ENCODE peak calls at places on chromosome 9, in ten cellular contexts. R is neuronal stem cell, N is psoas muscle, D is IMR-90, O is HCT116, E is fibroblast of pulmonary artery, X is cardiac fibroblast, M is PC-3, U is mammary epithelial cell, F is AG10803. B is an unnamed sample.

GRCh38 chr9:107067715-107068416 is 204.9 kb downstream of the ZNF462 start:
- DNase-seq in R (no peak), N (no peak), D (no peak), O (no peak), E (no peak), X (no peak), M (no peak), U (no peak), F (no peak), B (no peak)

GRCh38 chr9:87883990-87884389 is 1.3 kb downstream of the SPATA31E1 start:
- DNase-seq in R (no peak), N (no peak), D (no peak), O (no peak), E (no peak), X (no peak), M (no peak), U (no peak), F (no peak), B (no peak)

GRCh38 chr9:124251605-124252366 is 6.0 kb upstream of the NEK6 start:
- DNase-seq in R (no peak), N (no peak), D (peak), O (no peak), E (peak), X (peak), M (peak), U (no peak), F (peak), B (peak)

GRCh38 chr9:131618071-131618479 is 72.8 kb downstream of the PRRT1B start:
- DNase-seq in R (no peak), N (peak), D (no peak), O (no peak), E (peak), X (peak), M (no peak), U (peak), F (no peak), B (no peak)

GRCh38 chr9:34986541-34987047 is 3.0 kb upstream of the DNAJB5 start:
- DNase-seq in R (peak), N (peak), D (no peak), O (no peak), E (peak), X (peak), M (no peak), U (no peak), F (no peak), B (no peak)

GRCh38 chr9:73050062-73050814 is 97.4 kb upstream of the ALDH1A1 start:
- DNase-seq in R (no peak), N (no peak), D (peak), O (no peak), E (peak), X (peak), M (no peak), U (no peak), F (peak), B (no peak)

GRCh38 chr9:136090768-136091581 is 4.1 kb downstream of the NACC2 start:
- DNase-seq in R (no peak), N (peak), D (no peak), O (no peak), E (no peak), X (peak), M (no peak), U (no peak), F (no peak), B (no peak)

GRCh38 chr9:100346836-100347235 is 5.9 kb downstream of the TEX10 start:
- DNase-seq in R (no peak), N (no peak), D (peak), O (no peak), E (peak), X (peak), M (no peak), U (no peak), F (peak), B (no peak)

GRCh38 chr9:419571-420156 is 205.0 kb downstream of the DOCK8 start:
- DNase-seq in R (no peak), N (no peak), D (no peak), O (no peak), E (peak), X (peak), M (peak), U (peak), F (peak), B (no peak)

GRCh38 chr9:112038017-112038408 is 137.1 kb downstream of the SUSD1 start:
- DNase-seq in R (no peak), N (no peak), D (no peak), O (no peak), E (no peak), X (no peak), M (no peak), U (no peak), F (no peak), B (no peak)

GRCh38 chr9:122791872-122792669 is 3.3 kb downstream of the OR5C1 start:
- DNase-seq in R (no peak), N (no peak), D (no peak), O (no peak), E (no peak), X (no peak), M (no peak), U (no peak), F (no peak), B (no peak)

GRCh38 chr9:13863112-13863511 is 450.8 kb downstream of the NFIB start:
- DNase-seq in R (no peak), N (peak), D (peak), O (no peak), E (peak), X (peak), M (no peak), U (no peak), F (no peak), B (no peak)

GRCh38 chr9:110059461-110059860 is 148.5 kb downstream of the C9orf152 start:
- DNase-seq in R (no peak), N (no peak), D (no peak), O (no peak), E (no peak), X (no peak), M (no peak), U (no peak), F (no peak), B (no peak)

GRCh38 chr9:36781532-36781931 is 208.8 kb downstream of the MELK start:
- DNase-seq in R (no peak), N (no peak), D (peak), O (peak), E (no peak), X (peak), M (peak), U (no peak), F (no peak), B (no peak)

GRCh38 chr9:135865531-135865930 is 41.8 kb downstream of the CAMSAP1 start:
- DNase-seq in R (no peak), N (no peak), D (peak), O (no peak), E (no peak), X (no peak), M (no peak), U (no peak), F (no peak), B (no peak)

GRCh38 chr9:77999231-77999631 is 32.4 kb downstream of the GNAQ start:
- DNase-seq in R (no peak), N (no peak), D (peak), O (no peak), E (peak), X (peak), M (no peak), U (no peak), F (peak), B (no peak)

GRCh38 chr9:137029058-137029922 is 1.3 kb upstream of the ABCA2 start:
- DNase-seq in R (peak), N (peak), D (peak), O (no peak), E (peak), X (peak), M (peak), U (peak), F (peak), B (peak)

GRCh38 chr9:34653610-34654072 is 1.7 kb downstream of the IL11RA start:
- DNase-seq in R (no peak), N (no peak), D (peak), O (no peak), E (peak), X (peak), M (no peak), U (no peak), F (peak), B (no peak)

GRCh38 chr9:86732514-86732913 is 214.8 kb downstream of the GAS1 start:
- DNase-seq in R (no peak), N (peak), D (peak), O (no peak), E (peak), X (peak), M (peak), U (peak), F (peak), B (peak)

GRCh38 chr9:104923289-104923688 is 4.7 kb downstream of the ABCA1 start:
- DNase-seq in R (no peak), N (no peak), D (peak), O (no peak), E (peak), X (peak), M (no peak), U (no peak), F (peak), B (no peak)

GRCh38 chr9:37156781-37157356 is 36.5 kb downstream of the ZCCHC7 start:
- DNase-seq in R (no peak), N (no peak), D (peak), O (no peak), E (peak), X (peak), M (peak), U (peak), F (no peak), B (no peak)

GRCh38 chr9:34374905-34375552 is 1.7 kb downstream of the MYORG start:
- DNase-seq in R (no peak), N (no peak), D (no peak), O (no peak), E (no peak), X (no peak), M (peak), U (peak), F (no peak), B (no peak)

GRCh38 chr9:113737414-113738271 is 138.5 kb upstream of the ZNF618 start:
- DNase-seq in R (peak), N (no peak), D (peak), O (peak), E (peak), X (peak), M (peak), U (peak), F (peak), B (no peak)

GRCh38 chr9:135320943-135321342 is 158.6 kb upstream of the PPP1R26 start:
- DNase-seq in R (no peak), N (no peak), D (no peak), O (no peak), E (no peak), X (no peak), M (no peak), U (no peak), F (no peak), B (no peak)

GRCh38 chr9:134855231-134855899 is 25.2 kb upstream of the FCN2 start:
- DNase-seq in R (no peak), N (no peak), D (no peak), O (no peak), E (no peak), X (no peak), M (no peak), U (no peak), F (no peak), B (peak)

GRCh38 chr9:92196909-92197308 is 81.7 kb upstream of the SPTLC1 start:
- DNase-seq in R (no peak), N (no peak), D (peak), O (no peak), E (peak), X (peak), M (no peak), U (peak), F (peak), B (no peak)

GRCh38 chr9:134365791-134366222 is 39.6 kb downstream of the RXRA start:
- DNase-seq in R (peak), N (peak), D (no peak), O (no peak), E (peak), X (peak), M (no peak), U (peak), F (peak), B (no peak)

GRCh38 chr9:108634164-108634563 is 221.6 kb downstream of the ACTL7B start:
- DNase-seq in R (no peak), N (no peak), D (no peak), O (peak), E (peak), X (peak), M (peak), U (peak), F (peak), B (no peak)

GRCh38 chr9:88814521-88815101 is 176.7 kb upstream of the S1PR3 start:
- DNase-seq in R (no peak), N (peak), D (peak), O (no peak), E (peak), X (peak), M (no peak), U (no peak), F (peak), B (no peak)

GRCh38 chr9:6302417-6302816 is 25.8 kb upstream of the TPD52L3 start:
- DNase-seq in R (no peak), N (no peak), D (peak), O (no peak), E (peak), X (peak), M (peak), U (peak), F (no peak), B (no peak)

GRCh38 chr9:128640626-128641025 is 16.0 kb downstream of the DYNC2I2 start:
- DNase-seq in R (no peak), N (no peak), D (no peak), O (no peak), E (no peak), X (no peak), M (no peak), U (no peak), F (no peak), B (no peak)

GRCh38 chr9:130373679-130374325 is 71.0 kb upstream of the ASS1 start:
- DNase-seq in R (no peak), N (no peak), D (no peak), O (no peak), E (no peak), X (no peak), M (no peak), U (no peak), F (no peak), B (no peak)

GRCh38 chr9:114856210-114856941 is 50.5 kb upstream of the TNFSF15 start:
- DNase-seq in R (no peak), N (peak), D (peak), O (no peak), E (peak), X (peak), M (no peak), U (peak), F (peak), B (no peak)

GRCh38 chr9:88672874-88673695 is 138.1 kb downstream of the NXNL2 start:
- DNase-seq in R (no peak), N (no peak), D (no peak), O (no peak), E (no peak), X (no peak), M (no peak), U (no peak), F (no peak), B (no peak)

GRCh38 chr9:36632892-36633291 is 60.2 kb downstream of the MELK start:
- DNase-seq in R (no peak), N (no peak), D (peak), O (peak), E (peak), X (peak), M (peak), U (peak), F (peak), B (no peak)

GRCh38 chr9:89839952-89840351 is 235.1 kb downstream of the GADD45G start:
- DNase-seq in R (no peak), N (no peak), D (no peak), O (no peak), E (no peak), X (no peak), M (no peak), U (no peak), F (no peak), B (no peak)

GRCh38 chr9:127223810-127224177 is 40.8 kb upstream of the GARNL3 start:
- DNase-seq in R (no peak), N (no peak), D (no peak), O (no peak), E (no peak), X (no peak), M (no peak), U (no peak), F (no peak), B (no peak)
- H3K4me3 ChIP-seq in R (peak), N (peak), D (peak), O (peak), E (no peak), X (no peak), M (peak), U (no peak), F (peak), B (peak)

GRCh38 chr9:117247271-117247670 is 167.6 kb downstream of the ASTN2 start:
- DNase-seq in R (no peak), N (no peak), D (no peak), O (no peak), E (no peak), X (no peak), M (no peak), U (peak), F (no peak), B (no peak)
- H3K4me3 ChIP-seq in R (no peak), N (no peak), D (no peak), O (no peak), E (no peak), X (no peak), M (no peak), U (no peak), F (no peak), B (no peak)

GRCh38 chr9:97986466-97986865 is 3.3 kb downstream of the ANP32B start:
- DNase-seq in R (no peak), N (no peak), D (no peak), O (no peak), E (no peak), X (no peak), M (no peak), U (peak), F (no peak), B (no peak)
- H3K4me3 ChIP-seq in R (no peak), N (no peak), D (no peak), O (no peak), E (no peak), X (no peak), M (no peak), U (no peak), F (no peak), B (no peak)

DNA sequence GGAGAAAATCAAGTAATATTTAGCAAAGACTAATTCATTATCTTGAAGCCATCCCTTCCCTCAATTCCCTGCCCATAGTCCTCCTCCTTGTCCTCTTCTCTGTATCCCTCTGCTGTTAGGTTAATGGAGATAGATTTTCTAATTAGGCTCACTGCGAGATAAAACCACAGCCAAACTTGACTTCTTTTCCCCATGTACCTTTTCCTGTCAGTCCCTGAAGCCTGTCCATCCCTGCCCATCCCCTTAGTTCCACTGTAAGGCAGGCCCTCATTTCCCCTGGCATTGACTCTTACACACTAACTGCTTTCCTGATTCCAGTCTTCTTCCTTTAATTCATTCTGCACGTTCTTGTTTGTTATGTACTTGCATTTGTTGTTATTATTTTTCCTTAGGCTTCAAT is 1.2 kb downstream of the TLR4 start:
- DNase-seq in R (no peak), N (no peak), D (no peak), O (no peak), E (no peak), X (no peak), M (no peak), U (no peak), F (no peak), B (no peak)
- H3K4me3 ChIP-seq in R (no peak), N (peak), D (no peak), O (no peak), E (peak), X (peak), M (no peak), U (peak), F (peak), B (peak)

GRCh38 chr9:69168709-69169217 is 5.3 kb upstream of the TJP2 start:
- DNase-seq in R (no peak), N (no peak), D (peak), O (no peak), E (peak), X (peak), M (peak), U (peak), F (peak), B (no peak)

GRCh38 chr9:69171049-69171448 is 3.0 kb upstream of the TJP2 start:
- DNase-seq in R (no peak), N (no peak), D (peak), O (no peak), E (peak), X (peak), M (peak), U (peak), F (no peak), B (no peak)

GRCh38 chr9:69170231-69170630 is 3.8 kb upstream of the TJP2 start:
- DNase-seq in R (no peak), N (no peak), D (peak), O (no peak), E (no peak), X (no peak), M (no peak), U (no peak), F (no peak), B (no peak)

GRCh38 chr9:69171517-69171916 is 2.6 kb upstream of the TJP2 start:
- DNase-seq in R (no peak), N (no peak), D (no peak), O (no peak), E (no peak), X (no peak), M (no peak), U (no peak), F (no peak), B (no peak)

DNA sequence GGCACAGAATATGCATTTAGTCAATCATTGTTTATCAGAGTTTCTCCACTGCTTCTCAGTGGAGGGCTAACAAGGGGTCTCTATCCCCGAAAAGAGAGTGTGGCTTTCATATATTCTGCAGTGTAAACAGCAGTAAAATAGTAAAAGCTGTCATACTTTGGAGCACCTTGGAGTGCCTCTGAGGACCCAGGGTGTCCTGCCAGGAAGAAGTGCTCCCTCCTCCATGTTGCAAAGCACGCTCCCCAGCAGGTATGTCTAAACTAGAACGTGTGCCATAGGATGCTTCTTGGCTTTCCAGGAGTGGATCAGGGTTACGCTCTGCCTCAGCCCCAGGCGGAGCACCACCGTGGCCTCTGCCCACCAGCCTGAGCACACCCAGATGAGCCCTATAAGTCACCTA is 8.5 kb upstream of the TJP2 start:
- DNase-seq in R (no peak), N (no peak), D (no peak), O (no peak), E (no peak), X (no peak), M (no peak), U (no peak), F (no peak), B (no peak)
- H3K4me3 ChIP-seq in R (no peak), N (no peak), D (no peak), O (no peak), E (no peak), X (no peak), M (no peak), U (no peak), F (no peak), B (no peak)